ENCODE peak calls at places on chromosomes 2 and 18, in four cellular contexts. W, U, A and Q are unnamed samples.

GRCh38 chr18:23331091-23331920 is 121.8 kb upstream of the RIOK3 start:
- ATAC-seq in W (peak), U (no peak), A (no peak), Q (no peak)

GRCh38 chr2:189217546-189217945 is 38.0 kb upstream of the COL5A2 start:
- ATAC-seq in U (no peak), A (no peak), W (peak), Q (no peak)

GRCh38 chr2:141200191-141200590 is 930.6 kb downstream of the LRP1B start:
- ATAC-seq in W (no peak), U (no peak), A (no peak), Q (no peak)

GRCh38 chr2:69046221-69046662 is 33.3 kb downstream of the ANTXR1 start:
- ATAC-seq in W (no peak), A (no peak), U (no peak), Q (peak)

GRCh38 chr18:58247363-58247834 is 203.4 kb downstream of the NEDD4L start:
- ATAC-seq in A (no peak), W (peak), U (peak), Q (no peak)

GRCh38 chr2:49251251-49251650 is 96.9 kb upstream of the FSHR start:
- ATAC-seq in W (no peak), U (no peak), A (no peak), Q (no peak)

GRCh38 chr2:2901384-2902345 is 476.0 kb downstream of the EIPR1 start:
- ATAC-seq in A (peak), W (no peak), U (no peak), Q (no peak)

GRCh38 chr2:16142383-16143361 is 202.3 kb downstream of the MYCN start:
- ATAC-seq in W (no peak), A (peak), U (no peak), Q (no peak)

GRCh38 chr2:11698009-11698922 is 28.3 kb upstream of the NTSR2 start:
- ATAC-seq in A (no peak), U (peak), W (no peak), Q (peak)

GRCh38 chr18:31558567-31558966 is 33.1 kb upstream of the TTR start:
- ATAC-seq in A (no peak), U (no peak), W (no peak), Q (no peak)

GRCh38 chr18:39313992-39314391 is 1748.4 kb upstream of the CELF4 start:
- ATAC-seq in W (no peak), U (no peak), A (no peak), Q (no peak)

GRCh38 chr2:127161176-127162136 is 54.5 kb upstream of the BIN1 start:
- ATAC-seq in A (no peak), W (no peak), U (no peak), Q (no peak)

GRCh38 chr18:58218111-58218510 is 174.1 kb downstream of the NEDD4L start:
- ATAC-seq in U (no peak), A (no peak), W (no peak), Q (no peak)

GRCh38 chr2:232174662-232175061 is 203.9 kb upstream of the ALPP start:
- ATAC-seq in U (no peak), W (no peak), A (no peak), Q (no peak)

GRCh38 chr2:139867601-139868226 is 1087.5 kb upstream of the NXPH2 start:
- ATAC-seq in A (no peak), W (no peak), U (no peak), Q (no peak)

GRCh38 chr2:236355911-236356310 is 91.7 kb upstream of the ASB18 start:
- ATAC-seq in U (no peak), A (no peak), W (no peak), Q (no peak)

GRCh38 chr2:158686166-158686792 is 108.8 kb upstream of the DAPL1 start:
- ATAC-seq in U (peak), A (no peak), W (no peak), Q (peak)

GRCh38 chr2:109467701-109468100 is 146.1 kb downstream of the SEPTIN10 start:
- ATAC-seq in W (no peak), A (no peak), U (no peak), Q (no peak)

GRCh38 chr18:68803371-68803770 is 5.5 kb downstream of the CCDC102B start:
- ATAC-seq in U (no peak), A (no peak), W (no peak), Q (peak)

GRCh38 chr18:44545359-44545985 is 135.2 kb upstream of the SETBP1 start:
- ATAC-seq in U (no peak), W (no peak), A (no peak), Q (no peak)

GRCh38 chr2:216404010-216404618 is 8.2 kb upstream of the SMARCAL1 start:
- ATAC-seq in W (peak), U (no peak), A (no peak), Q (peak)

GRCh38 chr2:237141556-237141955 is 55.9 kb downstream of the COPS8 start:
- ATAC-seq in U (no peak), A (peak), W (no peak), Q (no peak)

GRCh38 chr2:238141541-238142318 is 3.3 kb downstream of the KLHL30 start:
- ATAC-seq in A (no peak), U (no peak), W (no peak), Q (no peak)

GRCh38 chr2:101883860-101884259 is 107.9 kb upstream of the IL1R2 start:
- ATAC-seq in U (peak), A (peak), W (peak), Q (peak)

GRCh38 chr2:143148757-143149156 is 19.5 kb downstream of the ARHGAP15 start:
- ATAC-seq in U (no peak), A (no peak), W (no peak), Q (no peak)

GRCh38 chr2:173153486-173153885 is 77.8 kb downstream of the MAP3K20 start:
- ATAC-seq in U (no peak), A (no peak), W (no peak), Q (no peak)

GRCh38 chr2:190792956-190793888 is 87.4 kb upstream of the GLS start:
- ATAC-seq in W (no peak), A (peak), U (no peak), Q (no peak)

GRCh38 chr18:45974088-45974536 is 7.0 kb upstream of the EPG5 start:
- ATAC-seq in A (peak), W (peak), U (peak), Q (peak)

GRCh38 chr2:240959941-240960308 is 38.5 kb upstream of the SNED1 start:
- ATAC-seq in W (no peak), A (no peak), U (no peak), Q (no peak)

GRCh38 chr18:10274327-10274726 is 180.1 kb upstream of the APCDD1 start:
- ATAC-seq in A (no peak), W (no peak), U (no peak), Q (no peak)

GRCh38 chr2:239285932-239286230 is 114.9 kb downstream of the HDAC4 start:
- ATAC-seq in A (peak), U (no peak), W (no peak), Q (no peak)

GRCh38 chr18:8114480-8114879 is 494.8 kb upstream of the RAB12 start:
- ATAC-seq in U (no peak), W (no peak), A (no peak), Q (no peak)